ENCODE peak calls at places on chromosomes 16 and 17, in ten cellular contexts. One of them, this sample, is unnamed.

GRCh38 chr17:36128411-36128978 is 24.9 kb downstream of the CCL4 start:
- DNase-seq in BE2C: no peak
- DNase-seq in left ventricle myocardium inferior: no peak
- DNase-seq in fibroblast of lung: no peak
- DNase-seq in ascending aorta: no peak
- DNase-seq in lower lobe of right lung: no peak
- DNase-seq in IMR-90: no peak
- DNase-seq in thoracic aorta: no peak
- DNase-seq in bronchial epithelial cell: no peak
- DNase-seq in ovary: no peak
- DNase-seq in this sample: no peak

GRCh38 chr16:71426069-71426879 is 15.6 kb downstream of the TLE7 start:
- DNase-seq in thoracic aorta: no peak
- DNase-seq in IMR-90: peak
- DNase-seq in BE2C: peak
- DNase-seq in ascending aorta: no peak
- DNase-seq in fibroblast of lung: peak
- DNase-seq in ovary: no peak
- DNase-seq in lower lobe of right lung: no peak
- DNase-seq in left ventricle myocardium inferior: no peak
- DNase-seq in bronchial epithelial cell: peak
- DNase-seq in this sample: peak

GRCh38 chr17:38608648-38609047 is 2.9 kb upstream of the SRCIN1 start:
- DNase-seq in bronchial epithelial cell: peak
- DNase-seq in IMR-90: no peak
- DNase-seq in BE2C: no peak
- DNase-seq in lower lobe of right lung: peak
- DNase-seq in fibroblast of lung: no peak
- DNase-seq in ascending aorta: no peak
- DNase-seq in ovary: no peak
- DNase-seq in left ventricle myocardium inferior: no peak
- DNase-seq in thoracic aorta: no peak
- DNase-seq in this sample: no peak

GRCh38 chr17:51006601-51007000 is 114.1 kb downstream of the SPAG9 start:
- DNase-seq in BE2C: no peak
- DNase-seq in ovary: no peak
- DNase-seq in ascending aorta: no peak
- DNase-seq in thoracic aorta: no peak
- DNase-seq in lower lobe of right lung: no peak
- DNase-seq in fibroblast of lung: peak
- DNase-seq in bronchial epithelial cell: no peak
- DNase-seq in left ventricle myocardium inferior: no peak
- DNase-seq in IMR-90: peak
- DNase-seq in this sample: peak

GRCh38 chr17:33019161-33019560 is 27.5 kb downstream of the SPACA3 start:
- DNase-seq in ovary: no peak
- DNase-seq in thoracic aorta: no peak
- DNase-seq in left ventricle myocardium inferior: no peak
- DNase-seq in bronchial epithelial cell: no peak
- DNase-seq in fibroblast of lung: no peak
- DNase-seq in BE2C: no peak
- DNase-seq in ascending aorta: no peak
- DNase-seq in IMR-90: no peak
- DNase-seq in lower lobe of right lung: no peak
- DNase-seq in this sample: no peak

GRCh38 chr17:62064791-62065563 is at the start of gene MED13:
- DNase-seq in lower lobe of right lung: peak
- DNase-seq in thoracic aorta: peak
- DNase-seq in left ventricle myocardium inferior: peak
- DNase-seq in bronchial epithelial cell: no peak
- DNase-seq in IMR-90: peak
- DNase-seq in ascending aorta: peak
- DNase-seq in fibroblast of lung: peak
- DNase-seq in ovary: peak
- DNase-seq in BE2C: peak
- DNase-seq in this sample: peak

GRCh38 chr16:57614546-57615343 is 13.7 kb upstream of the ADGRG1 start:
- DNase-seq in left ventricle myocardium inferior: no peak
- DNase-seq in ovary: no peak
- DNase-seq in fibroblast of lung: no peak
- DNase-seq in lower lobe of right lung: no peak
- DNase-seq in ascending aorta: no peak
- DNase-seq in thoracic aorta: no peak
- DNase-seq in IMR-90: no peak
- DNase-seq in bronchial epithelial cell: no peak
- DNase-seq in BE2C: peak
- DNase-seq in this sample: no peak

GRCh38 chr16:3194792-3195191 is 6.8 kb downstream of the OR1F1 start:
- DNase-seq in bronchial epithelial cell: no peak
- DNase-seq in ovary: no peak
- DNase-seq in lower lobe of right lung: no peak
- DNase-seq in IMR-90: no peak
- DNase-seq in left ventricle myocardium inferior: no peak
- DNase-seq in thoracic aorta: no peak
- DNase-seq in ascending aorta: no peak
- DNase-seq in BE2C: peak
- DNase-seq in fibroblast of lung: no peak
- DNase-seq in this sample: no peak

GRCh38 chr17:10349403-10349802 is 23.4 kb downstream of the MYH13 start:
- DNase-seq in bronchial epithelial cell: no peak
- DNase-seq in left ventricle myocardium inferior: no peak
- DNase-seq in lower lobe of right lung: no peak
- DNase-seq in ascending aorta: no peak
- DNase-seq in IMR-90: no peak
- DNase-seq in thoracic aorta: no peak
- DNase-seq in BE2C: no peak
- DNase-seq in ovary: no peak
- DNase-seq in fibroblast of lung: no peak
- DNase-seq in this sample: no peak

GRCh38 chr16:74575805-74576643 is 30.9 kb downstream of the GLG1 start:
- DNase-seq in lower lobe of right lung: no peak
- DNase-seq in IMR-90: no peak
- DNase-seq in BE2C: no peak
- DNase-seq in fibroblast of lung: no peak
- DNase-seq in thoracic aorta: no peak
- DNase-seq in ascending aorta: no peak
- DNase-seq in left ventricle myocardium inferior: no peak
- DNase-seq in ovary: no peak
- DNase-seq in bronchial epithelial cell: no peak
- DNase-seq in this sample: no peak

GRCh38 chr16:74574146-74574545 is 32.8 kb downstream of the GLG1 start:
- DNase-seq in IMR-90: no peak
- DNase-seq in bronchial epithelial cell: no peak
- DNase-seq in ovary: no peak
- DNase-seq in left ventricle myocardium inferior: no peak
- DNase-seq in fibroblast of lung: no peak
- DNase-seq in ascending aorta: no peak
- DNase-seq in BE2C: no peak
- DNase-seq in thoracic aorta: no peak
- DNase-seq in lower lobe of right lung: no peak
- DNase-seq in this sample: no peak

GRCh38 chr16:74577882-74578366 is 29.0 kb downstream of the GLG1 start:
- DNase-seq in lower lobe of right lung: no peak
- DNase-seq in ascending aorta: no peak
- DNase-seq in fibroblast of lung: peak
- DNase-seq in thoracic aorta: no peak
- DNase-seq in left ventricle myocardium inferior: no peak
- DNase-seq in bronchial epithelial cell: peak
- DNase-seq in BE2C: no peak
- DNase-seq in IMR-90: peak
- DNase-seq in ovary: no peak
- DNase-seq in this sample: peak

GRCh38 chr16:74573622-74574021 is 33.3 kb downstream of the GLG1 start:
- DNase-seq in fibroblast of lung: no peak
- DNase-seq in bronchial epithelial cell: no peak
- DNase-seq in ovary: no peak
- DNase-seq in ascending aorta: no peak
- DNase-seq in left ventricle myocardium inferior: no peak
- DNase-seq in thoracic aorta: no peak
- DNase-seq in IMR-90: no peak
- DNase-seq in lower lobe of right lung: no peak
- DNase-seq in BE2C: peak
- DNase-seq in this sample: peak

DNA sequence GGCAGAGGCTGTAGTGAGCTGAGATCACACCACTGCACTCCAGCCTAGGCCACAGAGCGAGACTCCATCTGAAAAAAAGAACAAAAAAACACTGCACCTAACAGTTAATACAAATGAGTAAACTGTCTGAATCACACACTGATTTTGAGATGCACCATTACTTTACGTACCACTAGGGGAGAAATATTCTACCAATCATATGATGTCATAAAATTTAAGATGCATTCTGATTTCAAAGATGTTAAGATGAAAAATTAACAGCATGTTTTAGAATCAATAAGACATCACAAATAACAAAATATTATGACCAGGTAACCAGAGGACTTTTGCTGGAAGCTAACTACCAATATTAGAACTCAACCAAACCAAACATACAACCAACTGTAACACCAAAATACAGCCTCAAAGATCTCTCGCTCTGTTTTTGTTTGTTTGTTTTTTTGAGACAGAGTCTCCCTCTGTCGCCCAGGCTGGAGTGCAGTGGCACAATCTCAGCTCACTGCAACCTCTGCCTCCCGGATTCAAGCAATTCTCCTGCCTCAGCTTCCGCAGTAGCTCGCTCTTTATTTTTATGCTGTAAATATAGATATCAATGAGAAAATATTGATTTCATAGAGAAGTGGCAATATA is 31.6 kb downstream of the GLG1 start:
- DNase-seq in left ventricle myocardium inferior: no peak
- DNase-seq in lower lobe of right lung: no peak
- DNase-seq in bronchial epithelial cell: no peak
- DNase-seq in thoracic aorta: no peak
- DNase-seq in fibroblast of lung: no peak
- DNase-seq in ovary: no peak
- DNase-seq in BE2C: no peak
- DNase-seq in IMR-90: no peak
- DNase-seq in ascending aorta: no peak
- DNase-seq in this sample: no peak
- TF ChIP-seq CTCF in left ventricle myocardium inferior: peak
- TF ChIP-seq CTCF in lower lobe of right lung: no peak
- TF ChIP-seq CTCF in bronchial epithelial cell: no peak
- TF ChIP-seq CTCF in thoracic aorta: no peak
- TF ChIP-seq CTCF in fibroblast of lung: no peak
- TF ChIP-seq CTCF in ovary: no peak
- TF ChIP-seq CTCF in BE2C: no peak
- TF ChIP-seq CTCF in IMR-90: no peak
- TF ChIP-seq CTCF in ascending aorta: no peak
- TF ChIP-seq CTCF in this sample: no peak

GRCh38 chr16:55401036-55401435 is 77.0 kb downstream of the IRX6 start:
- DNase-seq in IMR-90: no peak
- DNase-seq in ascending aorta: no peak
- DNase-seq in lower lobe of right lung: no peak
- DNase-seq in thoracic aorta: no peak
- DNase-seq in BE2C: no peak
- DNase-seq in ovary: no peak
- DNase-seq in left ventricle myocardium inferior: no peak
- DNase-seq in fibroblast of lung: no peak
- DNase-seq in bronchial epithelial cell: no peak
- DNase-seq in this sample: no peak

GRCh38 chr16:55408656-55409055 is 70.3 kb upstream of the MMP2 start:
- DNase-seq in IMR-90: no peak
- DNase-seq in lower lobe of right lung: no peak
- DNase-seq in left ventricle myocardium inferior: no peak
- DNase-seq in BE2C: no peak
- DNase-seq in thoracic aorta: no peak
- DNase-seq in bronchial epithelial cell: no peak
- DNase-seq in ovary: no peak
- DNase-seq in ascending aorta: no peak
- DNase-seq in fibroblast of lung: no peak
- DNase-seq in this sample: no peak

GRCh38 chr16:55403464-55403863 is 75.5 kb upstream of the MMP2 start:
- DNase-seq in fibroblast of lung: no peak
- DNase-seq in ovary: no peak
- DNase-seq in ascending aorta: no peak
- DNase-seq in IMR-90: no peak
- DNase-seq in lower lobe of right lung: no peak
- DNase-seq in BE2C: no peak
- DNase-seq in left ventricle myocardium inferior: no peak
- DNase-seq in thoracic aorta: no peak
- DNase-seq in bronchial epithelial cell: peak
- DNase-seq in this sample: no peak

GRCh38 chr16:55411231-55411630 is 67.8 kb upstream of the MMP2 start:
- DNase-seq in BE2C: no peak
- DNase-seq in bronchial epithelial cell: peak
- DNase-seq in ovary: no peak
- DNase-seq in IMR-90: peak
- DNase-seq in left ventricle myocardium inferior: no peak
- DNase-seq in fibroblast of lung: no peak
- DNase-seq in ascending aorta: no peak
- DNase-seq in thoracic aorta: no peak
- DNase-seq in lower lobe of right lung: no peak
- DNase-seq in this sample: no peak

DNA sequence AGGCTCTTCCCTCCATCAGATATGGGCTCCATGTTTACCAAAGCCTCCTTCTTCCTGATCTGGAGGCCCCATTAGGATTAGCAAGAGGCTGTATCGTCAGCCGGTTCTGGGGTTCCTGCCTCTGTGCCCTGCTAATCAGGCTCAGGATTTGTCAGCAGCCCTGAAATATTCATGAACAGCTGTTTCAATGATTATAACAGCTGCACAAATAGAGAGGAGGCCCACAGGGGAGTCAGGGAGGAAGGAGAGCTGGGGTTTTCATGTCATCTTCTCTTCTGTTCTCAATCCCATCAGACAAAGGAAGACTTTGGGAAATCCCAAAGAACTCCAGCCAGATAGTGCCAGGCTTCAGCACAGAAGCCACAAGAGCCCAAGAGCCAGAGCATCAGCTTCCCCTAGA is 72.3 kb upstream of the MMP2 start:
- DNase-seq in bronchial epithelial cell: no peak
- DNase-seq in lower lobe of right lung: no peak
- DNase-seq in IMR-90: no peak
- DNase-seq in BE2C: no peak
- DNase-seq in ascending aorta: no peak
- DNase-seq in thoracic aorta: no peak
- DNase-seq in left ventricle myocardium inferior: no peak
- DNase-seq in ovary: no peak
- DNase-seq in fibroblast of lung: no peak
- DNase-seq in this sample: no peak
- H3K4me3 ChIP-seq in bronchial epithelial cell: no peak
- H3K4me3 ChIP-seq in lower lobe of right lung: no peak
- H3K4me3 ChIP-seq in IMR-90: no peak
- H3K4me3 ChIP-seq in BE2C: no peak
- H3K4me3 ChIP-seq in ascending aorta: no peak
- H3K4me3 ChIP-seq in thoracic aorta: no peak
- H3K4me3 ChIP-seq in left ventricle myocardium inferior: no peak
- H3K4me3 ChIP-seq in ovary: no peak
- H3K4me3 ChIP-seq in fibroblast of lung: no peak
- H3K4me3 ChIP-seq in this sample: no peak

GRCh38 chr17:73231841-73232586 is 29.7 kb downstream of the CPSF4L start:
- DNase-seq in left ventricle myocardium inferior: peak
- DNase-seq in fibroblast of lung: peak
- DNase-seq in BE2C: peak
- DNase-seq in thoracic aorta: peak
- DNase-seq in ovary: peak
- DNase-seq in bronchial epithelial cell: peak
- DNase-seq in lower lobe of right lung: peak
- DNase-seq in ascending aorta: peak
- DNase-seq in IMR-90: peak
- DNase-seq in this sample: peak
- TF ChIP-seq CTCF in left ventricle myocardium inferior: peak
- TF ChIP-seq CTCF in fibroblast of lung: peak
- TF ChIP-seq CTCF in BE2C: peak
- TF ChIP-seq CTCF in thoracic aorta: peak
- TF ChIP-seq CTCF in ovary: peak
- TF ChIP-seq CTCF in bronchial epithelial cell: peak
- TF ChIP-seq CTCF in lower lobe of right lung: peak
- TF ChIP-seq CTCF in ascending aorta: peak
- TF ChIP-seq CTCF in IMR-90: peak
- TF ChIP-seq CTCF in this sample: peak

GRCh38 chr16:20897897-20898296 is 2.3 kb downstream of the DCUN1D3 start:
- DNase-seq in ascending aorta: no peak
- DNase-seq in bronchial epithelial cell: no peak
- DNase-seq in fibroblast of lung: peak
- DNase-seq in lower lobe of right lung: no peak
- DNase-seq in left ventricle myocardium inferior: no peak
- DNase-seq in IMR-90: peak
- DNase-seq in thoracic aorta: no peak
- DNase-seq in ovary: no peak
- DNase-seq in BE2C: no peak
- DNase-seq in this sample: peak
- H3K4me3 ChIP-seq in ascending aorta: peak
- H3K4me3 ChIP-seq in bronchial epithelial cell: no peak
- H3K4me3 ChIP-seq in fibroblast of lung: peak
- H3K4me3 ChIP-seq in lower lobe of right lung: no peak
- H3K4me3 ChIP-seq in left ventricle myocardium inferior: peak
- H3K4me3 ChIP-seq in IMR-90: no peak
- H3K4me3 ChIP-seq in thoracic aorta: peak
- H3K4me3 ChIP-seq in ovary: no peak
- H3K4me3 ChIP-seq in BE2C: no peak
- H3K4me3 ChIP-seq in this sample: peak